ENCODE peak calls at places on chromosomes 16 and 17, in ten cellular contexts. Y is neural crest cell; K is RCC 7860; E is stimulated activated CD4-positive, alpha-beta T cell treated with anti-CD3 and anti-CD28 coated beads, Interleukin-4, amount 100 ng/mL, for 4 hours; V is keratinocyte; J is T-helper 1 cell; H is left ventricle myocardium inferior; S is GM23338; D is NCI-H1105 treated with DMSO at 0.1 percent for 48 hours; A is ELR. R is an unnamed sample.

GRCh38 chr17:31825961-31826691 is 32.9 kb downstream of the COPRS start:
- DNase-seq in D (no peak), J (no peak), V (peak), S (no peak), Y (no peak), K (no peak), H (no peak), A (peak), E (no peak), R (peak)

GRCh38 chr16:21277927-21278706 is at the start of gene CRYM:
- DNase-seq in S (peak), K (no peak), Y (peak), J (peak), D (peak), V (no peak), E (peak), H (peak), A (peak), R (no peak)

GRCh38 chr17:21353326-21354010 is 22.7 kb upstream of the KCNJ12 start:
- DNase-seq in J (no peak), Y (no peak), H (no peak), D (no peak), K (no peak), S (no peak), V (no peak), E (no peak), A (no peak), R (no peak)

GRCh38 chr17:64296246-64296645 is 33.2 kb upstream of the TEX2 start:
- DNase-seq in K (no peak), D (no peak), Y (no peak), V (no peak), A (no peak), S (no peak), H (no peak), J (no peak), E (no peak), R (no peak)

GRCh38 chr17:39365252-39365651 is 36.2 kb downstream of the FBXL20 start:
- DNase-seq in D (no peak), H (no peak), A (peak), S (no peak), J (no peak), K (no peak), V (no peak), E (no peak), Y (no peak), R (no peak)

GRCh38 chr17:59723607-59724006 is 16.2 kb downstream of the VMP1 start:
- DNase-seq in Y (no peak), V (no peak), J (no peak), E (no peak), A (no peak), K (no peak), S (no peak), H (no peak), D (no peak), R (no peak)

GRCh38 chr17:72386619-72387237 is 265.9 kb downstream of the SOX9 start:
- DNase-seq in Y (no peak), K (peak), S (peak), A (peak), E (no peak), J (no peak), V (no peak), D (peak), H (no peak), R (peak)

GRCh38 chr16:13414154-13414553 is 505.8 kb upstream of the ERCC4 start:
- DNase-seq in J (no peak), V (no peak), A (no peak), E (no peak), S (no peak), D (no peak), H (no peak), Y (no peak), K (peak), R (peak)

GRCh38 chr17:51118330-51119195 is 2.1 kb downstream of the SPAG9 start:
- DNase-seq in S (no peak), D (peak), V (no peak), K (no peak), J (no peak), E (no peak), A (peak), Y (no peak), H (no peak), R (peak)

GRCh38 chr16:47132310-47132709 is 11.4 kb downstream of the NETO2 start:
- DNase-seq in D (peak), H (no peak), V (no peak), K (no peak), J (no peak), S (no peak), A (peak), E (no peak), Y (no peak), R (no peak)

GRCh38 chr17:4035081-4035680 is 70.9 kb upstream of the ATP2A3 start:
- DNase-seq in E (no peak), S (peak), A (peak), H (no peak), Y (no peak), J (no peak), V (no peak), K (no peak), D (no peak), R (no peak)